ENCODE peak calls at places on chromosome 7, in five cellular contexts. S, D, R, L and Q are unnamed samples.

GRCh38 chr7:80145780-80146422 is 11.3 kb downstream of the GNAI1 start:
- DNase-seq in S (peak), D (no peak), R (no peak), L (no peak), Q (no peak)

GRCh38 chr7:32569388-32570289 is 74.3 kb downstream of the AVL9 start:
- DNase-seq in S (no peak), D (no peak), R (no peak), L (peak), Q (peak)

GRCh38 chr7:123538189-123538714 is 3.9 kb upstream of the IQUB start:
- DNase-seq in S (peak), D (no peak), R (no peak), L (no peak), Q (peak)

GRCh38 chr7:47803846-47804245 is 144.4 kb downstream of the PKD1L1 start:
- DNase-seq in S (no peak), D (no peak), R (no peak), L (no peak), Q (no peak)

GRCh38 chr7:157703131-157703530 is 366.3 kb downstream of the DNAJB6 start:
- DNase-seq in S (no peak), D (no peak), R (no peak), L (no peak), Q (no peak)

GRCh38 chr7:9026121-9026520 is 592.7 kb downstream of the NXPH1 start:
- DNase-seq in S (no peak), D (no peak), R (no peak), L (no peak), Q (no peak)

GRCh38 chr7:81641873-81642272 is 128.0 kb downstream of the HGF start:
- DNase-seq in S (no peak), D (no peak), R (no peak), L (no peak), Q (no peak)

GRCh38 chr7:17095001-17095574 is 203.4 kb upstream of the AHR start:
- DNase-seq in S (peak), D (no peak), R (no peak), L (no peak), Q (no peak)

GRCh38 chr7:1938788-1939433 is 268.8 kb downstream of the ELFN1 start:
- DNase-seq in S (no peak), D (peak), R (no peak), L (no peak), Q (no peak)

GRCh38 chr7:2140216-2140870 is 92.4 kb downstream of the MAD1L1 start:
- DNase-seq in S (no peak), D (no peak), R (no peak), L (no peak), Q (no peak)

GRCh38 chr7:71454981-71455380 is 323.0 kb downstream of the GALNT17 start:
- DNase-seq in S (no peak), D (no peak), R (no peak), L (no peak), Q (no peak)

GRCh38 chr7:99362801-99363200 is 11.7 kb upstream of the ARPC1B start:
- DNase-seq in S (peak), D (no peak), R (no peak), L (no peak), Q (no peak)

GRCh38 chr7:159093351-159093971 is 51.2 kb downstream of the VIPR2 start:
- DNase-seq in S (no peak), D (no peak), R (no peak), L (no peak), Q (no peak)

GRCh38 chr7:19958309-19958896 is 185.0 kb upstream of the TMEM196 start:
- DNase-seq in S (peak), D (no peak), R (no peak), L (peak), Q (peak)

GRCh38 chr7:138963675-138964074 is 17.5 kb downstream of the KIAA1549 start:
- DNase-seq in S (no peak), D (no peak), R (no peak), L (no peak), Q (no peak)

GRCh38 chr7:151866761-151867650 is 9.9 kb downstream of the PRKAG2 start:
- DNase-seq in S (no peak), D (no peak), R (no peak), L (no peak), Q (no peak)

GRCh38 chr7:55573526-55573925 is 1.2 kb upstream of the VOPP1 start:
- DNase-seq in S (no peak), D (no peak), R (no peak), L (no peak), Q (no peak)

GRCh38 chr7:139169816-139170215 is 60.3 kb upstream of the ZC3HAV1 start:
- DNase-seq in S (no peak), D (no peak), R (no peak), L (no peak), Q (no peak)

GRCh38 chr7:83413831-83414230 is 235.1 kb downstream of the SEMA3E start:
- DNase-seq in S (no peak), D (no peak), R (no peak), L (no peak), Q (no peak)

GRCh38 chr7:1928555-1929348 is 258.7 kb downstream of the ELFN1 start:
- DNase-seq in S (no peak), D (no peak), R (no peak), L (no peak), Q (no peak)

GRCh38 chr7:121499526-121500123 is 103.5 kb upstream of the FAM3C start:
- DNase-seq in S (no peak), D (no peak), R (no peak), L (no peak), Q (no peak)

GRCh38 chr7:68176974-68177373 is 1180.3 kb downstream of the TYW1 start:
- DNase-seq in S (peak), D (peak), R (no peak), L (peak), Q (peak)

GRCh38 chr7:75642810-75643486 is 95.8 kb downstream of the HIP1 start:
- DNase-seq in S (peak), D (no peak), R (no peak), L (peak), Q (peak)

GRCh38 chr7:66110861-66111260 is 3.8 kb upstream of the CRCP start:
- DNase-seq in S (peak), D (no peak), R (no peak), L (peak), Q (peak)

GRCh38 chr7:38673795-38674194 is 42.6 kb upstream of the AMPH start:
- DNase-seq in S (no peak), D (no peak), R (no peak), L (no peak), Q (no peak)

GRCh38 chr7:84112771-84113170 is 81.8 kb downstream of the SEMA3A start:
- DNase-seq in S (no peak), D (no peak), R (no peak), L (no peak), Q (no peak)

GRCh38 chr7:74398426-74398825 is 55.3 kb upstream of the GTF2IRD1 start:
- DNase-seq in S (no peak), D (no peak), R (no peak), L (no peak), Q (no peak)

GRCh38 chr7:97390052-97390451 is 272.6 kb downstream of the SDHAF3 start:
- DNase-seq in S (no peak), D (no peak), R (no peak), L (no peak), Q (no peak)

GRCh38 chr7:2709553-2710165 is 21.7 kb downstream of the AMZ1 start:
- DNase-seq in S (no peak), D (peak), R (no peak), L (peak), Q (no peak)

GRCh38 chr7:154394804-154395203 is 342.6 kb downstream of the DPP6 start:
- DNase-seq in S (no peak), D (no peak), R (no peak), L (no peak), Q (no peak)

GRCh38 chr7:124764071-124764846 is 1.3 kb downstream of the GPR37 start:
- DNase-seq in S (no peak), D (no peak), R (no peak), L (no peak), Q (no peak)

GRCh38 chr7:138785587-138786437 is 12.0 kb upstream of the TMEM213 start:
- DNase-seq in S (no peak), D (no peak), R (no peak), L (peak), Q (no peak)

GRCh38 chr7:150586068-150586777 is 19.0 kb downstream of the GIMAP4 start:
- DNase-seq in S (no peak), D (no peak), R (no peak), L (no peak), Q (no peak)

GRCh38 chr7:99194301-99194700 is 13.6 kb downstream of the KPNA7 start:
- DNase-seq in S (no peak), D (no peak), R (no peak), L (no peak), Q (no peak)

GRCh38 chr7:111780527-111780926 is 218.2 kb upstream of the IMMP2L start:
- DNase-seq in S (no peak), D (no peak), R (no peak), L (no peak), Q (no peak)

GRCh38 chr7:157997080-157997440 is 590.6 kb downstream of the PTPRN2 start:
- DNase-seq in S (no peak), D (no peak), R (no peak), L (no peak), Q (no peak)

GRCh38 chr7:132286836-132287235 is 289.4 kb downstream of the PLXNA4 start:
- DNase-seq in S (no peak), D (no peak), R (no peak), L (no peak), Q (no peak)

GRCh38 chr7:140924019-140924820 is 509 bp downstream of the BRAF start:
- DNase-seq in S (peak), D (peak), R (peak), L (peak), Q (no peak)

GRCh38 chr7:46695045-46695708 is 774.1 kb upstream of the IGFBP3 start:
- DNase-seq in S (no peak), D (no peak), R (no peak), L (no peak), Q (no peak)

GRCh38 chr7:29042893-29043292 is 84.8 kb upstream of the TRIL start:
- DNase-seq in S (no peak), D (no peak), R (no peak), L (no peak), Q (no peak)

GRCh38 chr7:29039747-29040569 is 81.8 kb upstream of the TRIL start:
- DNase-seq in S (no peak), D (no peak), R (no peak), L (no peak), Q (no peak)

GRCh38 chr7:29040570-29040906 is 82.4 kb upstream of the TRIL start:
- DNase-seq in S (no peak), D (no peak), R (no peak), L (no peak), Q (no peak)

GRCh38 chr7:29035044-29035740 is 77.1 kb upstream of the TRIL start:
- DNase-seq in S (peak), D (no peak), R (no peak), L (peak), Q (peak)

GRCh38 chr7:29038463-29038862 is 80.3 kb upstream of the TRIL start:
- DNase-seq in S (no peak), D (no peak), R (no peak), L (no peak), Q (no peak)
- TF ChIP-seq CTCF in S (no peak), D (no peak), R (no peak), L (no peak), Q (no peak)

DNA sequence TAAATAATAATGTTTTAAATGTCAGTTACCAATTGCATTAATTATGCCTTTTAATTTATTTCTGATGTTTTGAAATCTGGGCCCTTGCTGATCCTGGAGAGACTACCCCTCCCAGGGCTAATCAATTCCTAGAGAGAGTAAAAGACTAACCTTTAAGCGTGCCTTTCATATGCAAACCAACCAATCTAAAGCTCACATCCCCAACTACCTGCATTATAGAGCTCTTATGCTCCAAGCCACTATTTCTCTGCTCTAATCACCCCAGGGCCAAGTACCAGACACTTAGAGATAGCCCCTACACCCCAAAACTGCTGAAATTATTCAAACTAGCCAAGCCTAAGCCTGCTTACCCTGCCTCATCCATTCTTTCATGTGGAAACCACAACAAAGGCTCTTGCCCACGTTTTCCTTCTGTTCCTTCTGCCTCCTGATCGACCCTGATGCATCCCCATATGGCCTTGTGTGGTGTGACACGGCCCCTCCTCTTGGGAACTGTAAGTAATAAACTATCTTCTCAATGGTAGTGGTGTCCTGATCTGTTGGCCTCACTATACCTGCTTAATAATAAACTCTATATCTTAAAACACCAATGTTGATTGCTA is 97.7 kb downstream of the HIBADH start:
- DNase-seq in S (no peak), D (no peak), R (no peak), L (no peak), Q (no peak)
- H3K4me3 ChIP-seq in S (no peak), D (no peak), R (no peak), L (no peak), Q (no peak)

DNA sequence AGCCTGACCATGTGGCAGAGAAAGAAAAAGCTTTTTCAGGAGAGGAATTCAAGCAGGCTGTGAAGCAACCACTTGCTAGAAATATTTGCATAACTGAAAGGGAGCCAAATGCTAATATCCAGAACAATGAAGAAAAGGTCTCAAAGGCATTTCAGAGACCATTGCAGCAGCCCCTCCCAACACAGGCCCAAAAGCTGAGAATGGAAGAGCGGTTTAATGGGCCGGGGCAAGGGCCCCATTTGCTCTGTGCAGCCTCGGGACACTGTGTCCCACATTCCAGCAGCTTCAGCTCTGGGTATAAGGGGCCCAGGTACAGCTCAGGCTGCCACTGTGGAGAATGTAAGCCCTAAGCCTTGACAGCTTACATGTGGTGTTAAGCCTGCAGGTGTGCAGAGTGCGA is 918.1 kb upstream of the POT1 start:
- DNase-seq in S (no peak), D (no peak), R (no peak), L (no peak), Q (no peak)
- TF ChIP-seq CTCF in S (no peak), D (no peak), R (no peak), L (no peak), Q (no peak)

DNA sequence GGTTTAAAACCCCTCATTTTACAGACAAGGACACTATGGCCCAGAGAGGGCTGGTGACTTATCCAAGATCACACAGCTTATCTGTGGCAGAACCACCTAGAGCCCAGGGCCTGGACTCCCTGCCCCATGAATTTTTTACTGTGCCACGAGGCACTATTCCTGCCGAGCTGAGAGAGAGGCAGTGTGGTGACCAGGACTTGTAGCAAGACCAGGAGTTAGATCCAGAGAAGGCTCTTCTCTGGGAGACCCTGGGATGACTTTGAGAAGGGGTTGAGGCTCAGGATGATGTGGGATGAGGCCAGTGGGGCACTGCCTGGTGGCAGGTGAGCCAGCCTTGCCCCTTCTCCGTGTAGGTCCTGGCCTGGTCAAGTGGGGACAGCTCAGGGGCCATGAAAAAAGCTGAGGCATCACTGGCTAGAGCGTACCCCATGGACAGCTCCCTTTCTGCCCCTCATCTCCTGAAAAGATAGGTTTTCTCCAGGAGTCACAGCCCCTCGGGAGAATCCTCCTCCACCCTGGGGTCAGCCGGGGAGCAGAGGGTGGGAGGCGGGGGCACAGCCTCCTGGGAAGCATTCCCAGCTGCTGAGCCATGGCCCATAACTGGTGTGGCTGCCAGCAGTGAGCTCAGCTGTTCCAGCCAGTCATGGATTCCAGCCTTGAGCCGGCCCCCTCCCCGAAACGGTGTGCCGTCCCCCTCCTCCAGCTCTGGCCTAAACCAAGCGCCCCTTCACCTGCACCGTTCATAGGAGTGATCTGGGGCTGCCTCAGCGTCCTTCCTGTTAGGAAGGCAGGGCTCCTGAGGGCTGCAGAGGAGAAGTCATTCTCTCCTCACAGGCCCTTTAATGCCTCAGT is 5.8 kb downstream of the FLNC start:
- DNase-seq in S (no peak), D (no peak), R (no peak), L (no peak), Q (no peak)
- H3K4me3 ChIP-seq in S (no peak), D (peak), R (peak), L (no peak), Q (no peak)

GRCh38 chr7:30159698-30160143 is 24.9 kb downstream of the MTURN start:
- DNase-seq in S (no peak), D (no peak), R (no peak), L (no peak), Q (no peak)
- TF ChIP-seq CTCF in S (no peak), D (peak), R (no peak), L (no peak), Q (peak)

DNA sequence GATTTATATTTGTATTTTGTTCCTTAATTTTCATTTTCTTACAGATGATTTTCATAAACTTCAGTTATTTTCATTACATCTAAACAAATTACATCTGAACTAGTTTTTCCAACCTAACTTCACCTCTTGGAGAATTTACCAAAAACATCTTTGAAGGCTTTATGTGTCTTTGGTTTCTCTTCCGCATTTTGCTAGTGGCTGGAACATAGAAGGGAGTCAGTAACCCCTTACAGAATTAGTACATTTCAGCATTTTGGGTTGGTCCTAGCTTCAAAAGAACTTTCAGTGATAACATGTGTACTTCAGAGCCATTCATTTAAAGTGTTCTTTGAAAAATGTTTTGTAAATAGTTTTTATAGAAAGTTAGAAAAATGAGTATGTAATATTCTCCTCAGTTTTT is 169.8 kb upstream of the MTPN start:
- DNase-seq in S (no peak), D (no peak), R (no peak), L (no peak), Q (no peak)
- H3K4me3 ChIP-seq in S (no peak), D (no peak), R (no peak), L (no peak), Q (no peak)

GRCh38 chr7:42915356-42915755 is 3.5 kb upstream of the C7orf25 start:
- DNase-seq in S (peak), D (no peak), R (no peak), L (no peak), Q (no peak)
- TF ChIP-seq CTCF in S (no peak), D (no peak), R (no peak), L (no peak), Q (no peak)

GRCh38 chr7:149329787-149330334 is 67.9 kb downstream of the ZNF783 start:
- DNase-seq in S (no peak), D (no peak), R (no peak), L (no peak), Q (no peak)

GRCh38 chr7:149334219-149334618 is 72.2 kb downstream of the ZNF783 start:
- DNase-seq in S (no peak), D (no peak), R (no peak), L (no peak), Q (no peak)

GRCh38 chr7:149329265-149329664 is 67.3 kb downstream of the ZNF783 start:
- DNase-seq in S (no peak), D (no peak), R (no peak), L (no peak), Q (no peak)

GRCh38 chr7:149333321-149333717 is 71.3 kb downstream of the ZNF783 start:
- DNase-seq in S (no peak), D (no peak), R (no peak), L (no peak), Q (no peak)

DNA sequence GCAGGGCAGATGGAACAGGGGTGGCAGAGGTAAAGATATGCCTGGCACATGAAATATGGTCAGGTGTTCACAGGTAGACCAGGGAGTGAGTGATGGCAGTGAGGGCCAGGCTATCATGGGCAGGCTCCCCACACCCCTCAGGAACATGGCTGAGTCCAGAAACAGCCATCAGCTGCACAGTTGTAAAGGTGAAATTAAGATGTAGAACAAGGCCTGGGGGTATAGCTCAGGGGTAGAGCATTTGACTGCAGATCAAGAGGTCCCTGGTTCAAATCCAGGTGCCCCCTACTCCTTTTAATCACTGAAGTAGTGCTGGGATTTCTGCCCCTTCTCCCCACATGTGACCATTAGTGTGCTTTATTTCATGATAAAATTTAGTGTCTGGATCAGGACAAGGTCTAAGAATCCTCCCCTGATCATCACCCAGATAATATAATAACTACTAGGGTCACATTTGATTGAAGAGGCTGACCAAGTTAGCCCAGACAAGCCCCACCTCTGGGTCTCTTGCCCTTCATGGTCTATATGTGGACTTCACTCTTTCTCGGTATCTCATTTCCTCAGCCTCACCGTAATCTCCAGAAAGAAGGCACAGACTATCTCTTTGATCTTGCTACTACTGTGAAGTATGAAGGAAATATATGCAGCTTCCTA is 69.0 kb downstream of the ZNF783 start:
- DNase-seq in S (no peak), D (no peak), R (no peak), L (no peak), Q (no peak)
- H3K4me3 ChIP-seq in S (no peak), D (no peak), R (no peak), L (no peak), Q (no peak)

GRCh38 chr7:77693830-77694583 is 2.3 kb upstream of the RSBN1L start:
- DNase-seq in S (no peak), D (no peak), R (no peak), L (no peak), Q (no peak)
- TF ChIP-seq CTCF in S (no peak), D (no peak), R (no peak), L (no peak), Q (no peak)